ENCODE peak calls at places on chromosomes 2 and 18, in nine cellular contexts. O is B cell; Z is head of caudate nucleus; H is activated naive CD8-positive, alpha-beta T cell treated with anti-CD3 and anti-CD28 coated beads for 36 hours; A is amygdala; X is AG20443; G is memory B cell; M is epithelial cell of esophagus; V is GM23248. R is an unnamed sample.

GRCh38 chr2:150878347-150878746 is 383.3 kb downstream of the RBM43 start:
- DNase-seq in H (no peak), X (peak; percentile 21), A (no peak), V (peak; percentile 74), Z (no peak), G (no peak), O (no peak), M (peak; percentile 73), R (no peak)

GRCh38 chr2:12734914-12735654 is 18.3 kb downstream of the TRIB2 start:
- DNase-seq in H (no peak), A (no peak), X (no peak), Z (no peak), M (no peak), G (no peak), O (no peak), V (no peak), R (no peak)

GRCh38 chr2:133918141-133918540 is 335.7 kb upstream of the MGAT5 start:
- DNase-seq in Z (no peak), A (no peak), V (no peak), G (no peak), X (no peak), H (no peak), M (no peak), O (no peak), R (no peak)

GRCh38 chr2:127591221-127591923 is 54.6 kb upstream of the GPR17 start:
- DNase-seq in A (no peak), Z (peak; percentile 69), M (peak; percentile 61), O (peak; percentile 87), V (peak; percentile 61), H (peak; percentile 71), G (peak; percentile 68), X (peak; percentile 90), R (peak; percentile 57)

GRCh38 chr18:63378919-63379638 is 12.1 kb upstream of the KDSR start:
- DNase-seq in X (no peak), O (no peak), A (no peak), Z (no peak), G (no peak), H (no peak), V (peak; percentile 1), M (no peak), R (no peak)

GRCh38 chr2:145041706-145042105 is 521.8 kb upstream of the ZEB2 start:
- DNase-seq in A (no peak), O (no peak), G (no peak), Z (no peak), H (no peak), M (no peak), V (no peak), X (no peak), R (no peak)

GRCh38 chr2:226802573-226802972 is 3.0 kb upstream of the IRS1 start:
- DNase-seq in Z (peak; percentile 14), G (peak; percentile 66), H (no peak), V (peak; percentile 85), X (peak; percentile 64), M (peak; percentile 87), A (no peak), O (peak; percentile 75), R (peak; percentile 87)

GRCh38 chr2:11862049-11862448 is 115.6 kb downstream of the LPIN1 start:
- DNase-seq in V (no peak), M (peak; percentile 55), A (no peak), O (no peak), H (no peak), Z (no peak), X (no peak), G (no peak), R (no peak)

GRCh38 chr18:10739152-10739551 is 213.3 kb downstream of the NAPG start:
- DNase-seq in X (no peak), H (no peak), A (no peak), O (no peak), G (no peak), V (no peak), M (no peak), Z (no peak), R (no peak)

GRCh38 chr2:151230627-151231026 is 31.0 kb downstream of the RBM43 start:
- DNase-seq in O (no peak), Z (no peak), X (no peak), G (no peak), A (no peak), M (no peak), V (no peak), H (no peak), R (no peak)

GRCh38 chr2:102488063-102488462 is 15.0 kb downstream of the SLC9A4 start:
- DNase-seq in A (no peak), Z (no peak), H (no peak), X (peak; percentile 28), G (no peak), M (peak; percentile 98), V (peak; percentile 48), O (no peak), R (no peak)

GRCh38 chr2:14632133-14632936 is at the start of gene LRATD1:
- DNase-seq in H (no peak), X (peak; percentile 93), Z (peak; percentile 96), G (no peak), V (peak; percentile 88), A (peak; percentile 66), O (no peak), M (peak; percentile 95), R (peak; percentile 79)

GRCh38 chr2:46793423-46794416 is 121.9 kb downstream of the MCFD2 start:
- DNase-seq in V (no peak), G (no peak), X (no peak), H (no peak), Z (no peak), M (no peak), O (no peak), A (no peak), R (no peak)

GRCh38 chr2:207133493-207133861 is 32.3 kb downstream of the KLF7 start:
- DNase-seq in O (no peak), V (peak; percentile 34), M (no peak), A (no peak), X (no peak), Z (no peak), G (no peak), H (no peak), R (no peak)

GRCh38 chr2:137951606-137952005 is 12.7 kb upstream of the HNMT start:
- DNase-seq in V (peak; percentile 73), G (no peak), X (no peak), M (peak; percentile 43), A (no peak), Z (no peak), O (no peak), H (no peak), R (no peak)

R was measured in pons.